ENCODE peak calls at places on chromosomes 1 and 21, in five cellular contexts. S is endothelial cell; D is CD8-positive, alpha-beta T cell; C is GM23338; Q is GM10248. U is an unnamed sample.

GRCh38 chr1:173330149-173330951 is 123.2 kb upstream of the TNFSF4 start:
- DNase-seq in Q (no peak), S (no peak), D (no peak), C (no peak), U (no peak)

GRCh38 chr1:111535256-111536191 is 32.1 kb upstream of the ADORA3 start:
- DNase-seq in Q (no peak), S (no peak), C (no peak), D (no peak), U (no peak)

GRCh38 chr21:36297938-36298572 is 21.9 kb upstream of the MORC3 start:
- DNase-seq in C (no peak), S (no peak), Q (peak), D (peak), U (no peak)

GRCh38 chr1:165403835-165404482 is 41.0 kb downstream of the RXRG start:
- DNase-seq in C (peak), Q (peak), S (peak), D (no peak), U (no peak)

GRCh38 chr1:179353546-179353945 is 12.2 kb upstream of the AXDND1 start:
- DNase-seq in S (no peak), Q (no peak), C (no peak), D (no peak), U (no peak)

GRCh38 chr21:44614161-44614631 is 2.3 kb downstream of the KRTAP10-8 start:
- DNase-seq in C (no peak), S (no peak), D (no peak), Q (no peak), U (peak)

GRCh38 chr21:38330671-38331070 is 73.9 kb downstream of the KCNJ15 start:
- DNase-seq in D (no peak), Q (no peak), C (no peak), S (no peak), U (no peak)

GRCh38 chr1:234849824-234850223 is 239.8 kb upstream of the IRF2BP2 start:
- DNase-seq in C (no peak), S (no peak), D (no peak), Q (no peak), U (no peak)

GRCh38 chr1:50568782-50569181 is 145.5 kb upstream of the DMRTA2 start:
- DNase-seq in C (no peak), S (no peak), Q (no peak), D (no peak), U (no peak)

GRCh38 chr21:46125846-46126301 is 28.0 kb downstream of the COL6A2 start:
- DNase-seq in Q (no peak), D (no peak), S (no peak), C (no peak), U (peak)

DNA sequence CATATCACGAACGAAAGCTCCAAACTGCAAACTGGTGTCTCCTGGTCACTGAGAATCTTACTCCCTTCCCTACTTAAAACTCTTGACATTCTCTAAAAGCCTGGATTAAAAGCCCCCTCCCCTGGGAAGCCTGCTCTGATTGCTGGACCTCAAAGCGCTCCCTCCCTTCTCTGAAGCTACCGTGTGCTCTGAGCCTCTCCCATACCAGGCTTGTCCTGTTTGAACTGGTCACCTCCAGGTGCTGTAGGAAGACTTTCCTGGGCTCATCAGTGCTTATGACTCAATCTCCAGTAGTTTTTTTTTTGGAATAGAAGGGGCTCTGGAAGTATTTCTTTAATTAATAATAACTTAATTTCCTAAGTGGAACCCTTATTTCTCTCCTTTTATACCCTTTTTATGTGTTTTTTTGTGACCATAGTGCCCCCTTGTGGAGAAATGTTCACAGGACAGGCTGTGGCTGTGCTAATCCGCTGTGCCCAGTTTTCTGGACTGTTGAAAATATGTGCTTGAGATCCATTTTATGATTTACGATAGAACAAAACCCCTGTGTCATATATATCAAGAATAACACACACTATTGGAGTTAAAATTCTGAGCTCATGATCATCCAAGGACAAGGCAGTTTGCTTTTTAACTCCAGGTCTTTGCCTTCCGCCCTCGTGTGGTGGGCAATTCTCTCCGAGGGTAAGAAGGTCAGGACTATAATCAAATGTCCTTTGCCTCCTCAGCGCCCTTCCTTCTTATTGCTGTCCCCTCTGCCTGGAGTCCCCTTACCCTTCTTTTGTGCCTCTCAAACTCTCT is 16.9 kb downstream of the MTARC1 start:
- DNase-seq in D (no peak), C (peak), Q (peak), S (peak), U (peak)
- TF ChIP-seq CTCF in D (peak), C (peak), Q (peak), S (peak), U (peak)

DNA sequence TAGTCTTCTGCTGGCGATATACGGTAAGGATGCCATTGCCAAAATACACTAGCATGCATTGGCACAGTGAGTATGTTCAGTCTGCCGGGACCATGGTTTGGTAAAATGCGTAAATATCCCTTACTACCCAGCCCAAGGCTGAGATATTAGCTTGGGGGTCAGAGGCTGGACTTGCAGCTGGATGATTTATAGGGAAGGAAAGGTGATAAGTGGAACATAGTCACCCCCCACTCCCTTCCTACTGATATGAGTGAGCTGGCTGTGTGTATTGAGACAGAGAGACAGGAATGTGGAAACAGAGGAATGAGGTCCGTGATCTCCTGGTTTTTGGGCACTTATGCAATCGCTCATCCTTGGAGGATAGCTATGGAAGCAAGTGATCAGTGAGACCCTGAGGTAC is 642.8 kb downstream of the KCNT2 start:
- DNase-seq in Q (no peak), S (no peak), D (no peak), C (no peak), U (no peak)
- TF ChIP-seq CTCF in Q (no peak), S (no peak), D (no peak), C (no peak), U (no peak)

GRCh38 chr1:61370177-61370907 is 288.0 kb downstream of the NFIA start:
- DNase-seq in D (no peak), S (no peak), Q (no peak), C (no peak), U (no peak)
- TF ChIP-seq CTCF in D (no peak), S (no peak), Q (no peak), C (no peak), U (no peak)

GRCh38 chr21:17146426-17146825 is 366.4 kb upstream of the CXADR start:
- DNase-seq in S (no peak), Q (no peak), D (no peak), C (peak), U (no peak)
- TF ChIP-seq CTCF in S (no peak), Q (no peak), D (no peak), C (peak), U (peak)

GRCh38 chr1:206736878-206737728 is 33.5 kb upstream of the IL19 start:
- DNase-seq in C (no peak), Q (no peak), D (peak), S (no peak), U (no peak)

GRCh38 chr1:206737729-206738222 is 32.8 kb upstream of the IL19 start:
- DNase-seq in Q (no peak), C (no peak), S (no peak), D (no peak), U (no peak)

GRCh38 chr1:206741142-206741701 is 29.4 kb upstream of the IL19 start:
- DNase-seq in S (no peak), D (no peak), C (no peak), Q (no peak), U (no peak)

GRCh38 chr1:206739411-206740076 is 31.0 kb upstream of the IL19 start:
- DNase-seq in C (peak), Q (peak), D (no peak), S (no peak), U (no peak)

DNA sequence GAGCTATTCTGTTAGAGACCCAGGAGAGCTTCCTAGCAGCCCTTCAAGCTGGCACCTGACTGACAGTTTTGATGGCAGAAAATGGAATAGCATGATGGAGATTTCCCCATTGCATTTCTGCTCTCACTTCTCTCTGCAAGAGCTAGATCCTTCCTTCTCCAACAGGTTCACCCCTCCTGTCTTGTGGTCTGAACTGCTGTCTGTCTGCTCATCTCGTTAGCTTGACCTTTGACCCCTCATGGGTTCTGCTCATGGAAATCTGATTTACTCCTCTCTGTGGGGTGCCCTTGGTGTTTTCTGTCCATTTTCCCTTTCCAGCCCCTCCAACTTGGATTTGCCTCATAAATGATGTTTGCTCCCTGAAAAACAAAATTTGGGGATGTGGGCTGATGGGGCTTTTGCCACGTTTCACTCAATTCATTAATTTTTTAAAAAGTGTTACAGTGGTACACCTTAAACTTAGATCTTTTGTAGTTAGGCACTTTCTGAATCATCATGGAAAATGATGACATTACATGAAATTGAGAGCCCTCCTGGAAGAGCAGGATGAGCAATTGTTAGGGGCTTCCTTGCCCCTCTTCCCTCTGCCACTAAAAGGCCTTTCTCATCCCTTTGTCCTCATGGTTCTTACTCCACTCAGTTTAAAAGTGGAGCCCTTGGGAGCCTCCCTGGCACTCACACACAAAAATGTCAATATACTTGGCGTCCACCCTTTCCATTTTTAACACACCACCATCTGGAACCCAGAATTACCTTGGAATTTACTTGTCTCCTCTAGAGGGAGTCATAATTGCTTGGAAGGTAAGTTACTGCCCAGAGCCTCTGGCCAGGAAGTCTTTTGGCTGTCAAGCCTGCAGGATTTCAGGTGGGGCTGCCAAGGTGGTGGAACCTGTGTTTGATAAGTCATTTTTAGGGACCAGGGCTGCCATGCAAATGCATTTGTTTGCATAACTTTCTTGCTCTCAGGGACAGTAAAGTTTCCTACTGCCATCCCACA is 31.9 kb upstream of the IL19 start:
- DNase-seq in C (peak), D (no peak), Q (no peak), S (no peak), U (no peak)
- TF ChIP-seq CTCF in C (peak), D (no peak), Q (peak), S (peak), U (peak)

GRCh38 chr1:77680173-77680572 is 2.3 kb downstream of the ZZZ3 start:
- DNase-seq in S (no peak), C (no peak), Q (no peak), D (no peak), U (no peak)

GRCh38 chr1:77683836-77684148 is 1.3 kb upstream of the ZZZ3 start:
- DNase-seq in C (no peak), D (no peak), S (no peak), Q (no peak), U (no peak)

GRCh38 chr1:77683142-77683835 is 831 bp upstream of the ZZZ3 start:
- DNase-seq in C (peak), D (peak), Q (peak), S (peak), U (peak)

GRCh38 chr1:77678628-77679610 is 3.5 kb downstream of the ZZZ3 start:
- DNase-seq in S (no peak), D (no peak), Q (no peak), C (no peak), U (no peak)

DNA sequence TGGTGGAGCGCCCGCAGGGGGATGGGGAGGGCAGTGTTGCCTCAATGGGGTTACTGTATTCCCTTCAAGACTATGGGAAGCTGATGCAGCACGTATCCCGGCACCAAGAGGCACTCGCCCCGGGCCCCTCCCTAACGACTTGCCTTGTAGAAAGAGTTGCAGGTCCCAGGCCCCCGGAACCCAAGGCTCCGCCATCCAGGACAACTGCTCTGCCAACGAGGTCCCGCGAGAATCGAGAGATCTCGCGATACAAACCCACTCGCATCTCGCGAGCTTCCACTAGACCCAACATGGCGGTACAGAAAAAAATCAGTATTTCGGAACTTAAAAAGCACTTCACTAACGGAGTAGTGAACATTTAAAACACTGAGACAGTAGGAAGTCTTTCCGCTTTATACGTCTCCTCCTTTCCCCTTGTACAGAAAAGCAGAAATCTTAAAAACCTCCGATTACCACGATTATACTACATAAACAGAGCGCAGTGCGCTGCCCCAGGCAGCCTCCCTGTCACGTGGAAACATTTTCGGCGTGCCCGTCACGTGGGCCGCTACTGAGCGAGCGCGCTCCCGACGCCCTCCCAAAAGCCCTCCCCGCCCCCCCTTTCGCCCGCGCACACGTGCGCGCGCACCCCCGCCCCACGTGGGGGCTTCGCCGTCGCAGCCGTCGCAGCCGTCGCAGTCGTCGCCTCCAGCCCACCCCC is at the start of gene ZZZ3:
- DNase-seq in Q (peak), C (peak), D (peak), S (peak), U (peak)
- TF ChIP-seq CTCF in Q (no peak), C (peak), D (no peak), S (no peak), U (no peak)

GRCh38 chr1:31182352-31182751 is 57.3 kb downstream of the NKAIN1 start:
- DNase-seq in D (peak), C (peak), Q (peak), S (peak), U (peak)
- TF ChIP-seq CTCF in D (no peak), C (no peak), Q (no peak), S (no peak), U (peak)

GRCh38 chr1:11735854-11736745 is at the start of gene AGTRAP:
- DNase-seq in D (peak), Q (peak), S (peak), C (peak), U (peak)
- TF ChIP-seq CTCF in D (no peak), Q (no peak), S (no peak), C (peak), U (no peak)

GRCh38 chr1:13714851-13715250 is 14.9 kb downstream of the PRDM2 start:
- DNase-seq in S (no peak), D (no peak), C (peak), Q (no peak), U (no peak)
- TF ChIP-seq CTCF in S (peak), D (peak), C (no peak), Q (no peak), U (peak)

U was measured in osteocyte.